ENCODE peak calls at places on chromosomes 12 and 14, in eight cellular contexts. D is esophagus muscularis mucosa; T is effector memory CD4-positive, alpha-beta T cell; U is adrenal gland; Z is Panc1; O is A549; Y is lung; J is stomach. L is an unnamed sample.

GRCh38 chr14:74860899-74861733 is 14.8 kb downstream of the PROX2 start:
- DNase-seq in D (peak), T (peak), U (peak), Z (peak), O (peak), Y (peak), J (peak), L (peak)

GRCh38 chr14:71665157-71665556 is 267.1 kb upstream of the RGS6 start:
- DNase-seq in D (no peak), T (no peak), U (no peak), Z (no peak), O (no peak), Y (no peak), J (no peak), L (no peak)

GRCh38 chr12:50934981-50935807 is 17.1 kb upstream of the HIGD1C start:
- DNase-seq in D (no peak), T (no peak), U (no peak), Z (no peak), O (no peak), Y (no peak), J (no peak), L (no peak)

GRCh38 chr12:70070494-70071007 is 172.7 kb upstream of the CNOT2 start:
- DNase-seq in D (no peak), T (no peak), U (no peak), Z (no peak), O (no peak), Y (no peak), J (no peak), L (no peak)

GRCh38 chr14:61537567-61538463 is 157.5 kb upstream of the HIF1A start:
- DNase-seq in D (no peak), T (no peak), U (peak), Z (no peak), O (peak), Y (peak), J (peak), L (peak)

GRCh38 chr14:25411933-25412757 is 362.2 kb upstream of the STXBP6 start:
- DNase-seq in D (no peak), T (no peak), U (no peak), Z (no peak), O (no peak), Y (no peak), J (no peak), L (no peak)

GRCh38 chr12:115354007-115354452 is 670.1 kb upstream of the TBX3 start:
- DNase-seq in D (no peak), T (no peak), U (peak), Z (no peak), O (peak), Y (peak), J (peak), L (peak)

GRCh38 chr12:66066071-66066928 is 64.2 kb downstream of the LLPH start:
- DNase-seq in D (peak), T (no peak), U (no peak), Z (no peak), O (no peak), Y (no peak), J (no peak), L (no peak)

GRCh38 chr14:51283402-51283825 is 43.4 kb downstream of the TMX1 start:
- DNase-seq in D (no peak), T (no peak), U (no peak), Z (peak), O (peak), Y (no peak), J (no peak), L (peak)

GRCh38 chr14:73712540-73713141 is 1.5 kb downstream of the PNMA1 start:
- DNase-seq in D (no peak), T (no peak), U (no peak), Z (no peak), O (no peak), Y (no peak), J (no peak), L (no peak)

GRCh38 chr14:89750206-89750867 is 204.2 kb downstream of the EFCAB11 start:
- DNase-seq in D (peak), T (no peak), U (no peak), Z (no peak), O (no peak), Y (no peak), J (no peak), L (no peak)

GRCh38 chr12:21773799-21774198 is 707 bp downstream of the KCNJ8 start:
- DNase-seq in D (no peak), T (no peak), U (peak), Z (no peak), O (no peak), Y (no peak), J (no peak), L (no peak)

GRCh38 chr12:110561471-110562201 is 21.5 kb downstream of the PPTC7 start:
- DNase-seq in D (no peak), T (no peak), U (no peak), Z (no peak), O (no peak), Y (no peak), J (no peak), L (no peak)

GRCh38 chr12:113056631-113057488 is at the start of gene DTX1:
- DNase-seq in D (no peak), T (no peak), U (peak), Z (no peak), O (no peak), Y (no peak), J (no peak), L (no peak)

GRCh38 chr12:63844391-63845341 is at the start of gene SRGAP1:
- DNase-seq in D (peak), T (no peak), U (peak), Z (no peak), O (no peak), Y (peak), J (peak), L (no peak)

GRCh38 chr14:73754911-73755360 is 40.8 kb upstream of the PNMA1 start:
- DNase-seq in D (no peak), T (no peak), U (peak), Z (no peak), O (no peak), Y (no peak), J (peak), L (no peak)

GRCh38 chr12:7064516-7064915 is 4.0 kb downstream of the C1S start:
- DNase-seq in D (no peak), T (no peak), U (no peak), Z (no peak), O (no peak), Y (no peak), J (no peak), L (no peak)
- H3K27ac ChIP-seq in D (no peak), T (no peak), U (no peak), Z (no peak), O (no peak), Y (no peak), J (no peak), L (no peak)

GRCh38 chr12:32874926-32875325 is 21.7 kb downstream of the PKP2 start:
- DNase-seq in D (no peak), T (no peak), U (no peak), Z (no peak), O (no peak), Y (no peak), J (no peak), L (no peak)
- H3K27ac ChIP-seq in D (no peak), T (no peak), U (no peak), Z (no peak), O (no peak), Y (peak), J (no peak), L (no peak)

GRCh38 chr12:124865728-124866127 is 2.1 kb upstream of the SCARB1 start:
- DNase-seq in D (no peak), T (no peak), U (no peak), Z (no peak), O (no peak), Y (peak), J (peak), L (no peak)

GRCh38 chr12:124862768-124863408 is 776 bp downstream of the SCARB1 start:
- DNase-seq in D (no peak), T (no peak), U (peak), Z (no peak), O (peak), Y (no peak), J (no peak), L (no peak)

GRCh38 chr12:124861898-124862676 is 1.6 kb downstream of the SCARB1 start:
- DNase-seq in D (no peak), T (no peak), U (no peak), Z (no peak), O (no peak), Y (no peak), J (no peak), L (no peak)

GRCh38 chr12:124864326-124864752 is 675 bp upstream of the SCARB1 start:
- DNase-seq in D (no peak), T (no peak), U (no peak), Z (no peak), O (no peak), Y (no peak), J (no peak), L (no peak)

DNA sequence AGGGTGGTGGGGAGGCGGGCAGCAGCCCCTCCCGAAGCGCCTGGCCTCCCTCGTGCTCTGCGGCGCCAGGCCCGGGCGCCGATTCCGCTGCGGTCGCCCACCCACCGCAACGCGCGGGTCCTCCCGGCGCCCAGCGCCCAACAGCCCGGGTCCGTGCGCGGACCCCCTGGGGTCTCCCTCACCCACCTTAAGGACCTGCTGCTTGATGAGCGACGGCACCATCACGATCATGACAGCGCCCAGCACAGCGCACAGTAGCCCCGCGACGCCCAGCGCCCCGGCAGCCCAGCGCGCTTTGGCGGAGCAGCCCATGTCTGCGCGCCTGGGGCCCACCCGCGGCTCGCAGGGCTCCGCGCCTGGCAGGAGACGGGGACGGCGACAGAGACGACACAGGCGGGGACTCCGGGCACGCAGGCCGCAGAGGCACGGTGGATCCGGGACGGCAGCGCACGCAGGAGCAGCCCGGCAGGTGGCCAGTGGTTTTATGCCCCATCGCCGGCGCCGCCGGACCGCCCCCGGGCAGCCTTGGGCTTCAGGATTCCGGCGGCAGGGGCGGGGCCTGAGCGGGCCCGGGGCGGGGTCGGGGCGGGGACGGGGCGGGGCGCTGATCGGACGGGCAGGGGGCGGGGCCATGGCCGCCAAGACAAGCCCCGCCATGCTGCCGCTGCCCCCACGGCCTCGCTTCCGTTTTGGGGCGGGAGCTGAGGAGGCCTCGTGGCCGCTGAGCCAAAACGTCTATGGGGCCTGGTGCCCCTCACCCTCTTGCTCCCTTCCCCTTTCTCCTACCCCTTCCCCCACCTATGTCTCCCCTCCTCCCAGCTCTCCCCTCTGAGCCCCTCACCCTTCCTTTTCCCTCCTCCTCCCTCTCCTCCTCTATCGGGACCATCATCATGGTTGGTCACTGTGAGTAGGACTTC is at the start of gene SCARB1:
- DNase-seq in D (peak), T (peak), U (peak), Z (no peak), O (peak), Y (peak), J (peak), L (no peak)
- H3K27ac ChIP-seq in D (peak), T (no peak), U (peak), Z (peak), O (peak), Y (no peak), J (peak), L (no peak)

GRCh38 chr12:68239309-68239708 is 13.7 kb upstream of the IL26 start:
- DNase-seq in D (no peak), T (no peak), U (no peak), Z (no peak), O (no peak), Y (no peak), J (no peak), L (no peak)

GRCh38 chr12:68242777-68243176 is 10.6 kb downstream of the IL22 start:
- DNase-seq in D (no peak), T (no peak), U (no peak), Z (no peak), O (no peak), Y (no peak), J (no peak), L (no peak)

GRCh38 chr12:68240079-68240478 is 13.3 kb downstream of the IL22 start:
- DNase-seq in D (no peak), T (no peak), U (peak), Z (no peak), O (no peak), Y (no peak), J (no peak), L (no peak)

GRCh38 chr12:68237523-68238070 is 12.0 kb upstream of the IL26 start:
- DNase-seq in D (no peak), T (no peak), U (no peak), Z (no peak), O (no peak), Y (no peak), J (no peak), L (no peak)

DNA sequence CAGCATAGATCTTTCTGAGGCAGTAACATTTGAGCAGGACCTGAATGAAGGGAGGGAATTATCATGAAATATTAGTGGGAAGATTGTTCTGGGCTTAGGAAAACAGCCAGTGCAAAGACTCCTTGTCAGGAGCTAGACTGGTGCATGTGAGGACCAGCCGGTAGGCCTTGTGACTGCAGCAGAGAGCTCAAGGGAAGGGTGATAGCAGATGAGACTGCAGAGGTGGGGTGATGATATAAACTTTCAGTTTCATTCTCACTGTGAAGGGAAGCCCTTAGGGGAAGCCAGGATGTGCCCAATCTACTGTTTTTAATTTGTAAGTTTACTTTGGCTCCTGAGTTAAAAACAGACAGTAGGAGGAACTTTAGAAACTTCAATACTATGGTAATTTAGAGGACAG is 12.4 kb downstream of the IL22 start:
- DNase-seq in D (no peak), T (no peak), U (peak), Z (no peak), O (no peak), Y (no peak), J (no peak), L (no peak)
- H3K27ac ChIP-seq in D (peak), T (no peak), U (peak), Z (no peak), O (no peak), Y (no peak), J (peak), L (no peak)